ENCODE peak calls at places on chromosomes 1 and 21, in ten cellular contexts. One of them, this sample, is unnamed.

GRCh38 chr1:36968730-36969129 is 65.6 kb downstream of the GRIK3 start:
- DNase-seq in HT1080: no peak
- DNase-seq in stimulated activated CD8-positive, alpha-beta memory T cell treated with anti-CD3 and anti-CD28 coated beads, Interleukin-7, amount 100 ng/mL, for 1 hour: no peak
- DNase-seq in neural crest cell: no peak
- DNase-seq in NCI-H460: no peak
- DNase-seq in epithelial cell of esophagus: no peak
- DNase-seq in NCI-H1092 treated with DMSO at 0.1 percent for 48 hours: peak; percentile 99
- DNase-seq in activated CD4-positive, alpha-beta T cell treated with anti-CD3 and anti-CD28 coated beads for 1 hour: no peak
- DNase-seq in CD4-positive, alpha-beta T cell: no peak
- DNase-seq in colonic mucosa: no peak
- DNase-seq in this sample: no peak

GRCh38 chr1:50308883-50309282 is 114.4 kb downstream of the DMRTA2 start:
- DNase-seq in colonic mucosa: peak; percentile 21
- DNase-seq in CD4-positive, alpha-beta T cell: no peak
- DNase-seq in activated CD4-positive, alpha-beta T cell treated with anti-CD3 and anti-CD28 coated beads for 1 hour: no peak
- DNase-seq in stimulated activated CD8-positive, alpha-beta memory T cell treated with anti-CD3 and anti-CD28 coated beads, Interleukin-7, amount 100 ng/mL, for 1 hour: no peak
- DNase-seq in NCI-H1092 treated with DMSO at 0.1 percent for 48 hours: no peak
- DNase-seq in epithelial cell of esophagus: peak; percentile 59
- DNase-seq in NCI-H460: peak; percentile 24
- DNase-seq in neural crest cell: peak; percentile 16
- DNase-seq in HT1080: peak; percentile 39
- DNase-seq in this sample: no peak

GRCh38 chr1:91851130-91852010 is 34.6 kb downstream of the TGFBR3 start:
- DNase-seq in NCI-H1092 treated with DMSO at 0.1 percent for 48 hours: peak; percentile 87
- DNase-seq in stimulated activated CD8-positive, alpha-beta memory T cell treated with anti-CD3 and anti-CD28 coated beads, Interleukin-7, amount 100 ng/mL, for 1 hour: no peak
- DNase-seq in neural crest cell: no peak
- DNase-seq in epithelial cell of esophagus: peak; percentile 70
- DNase-seq in HT1080: peak; percentile 78
- DNase-seq in CD4-positive, alpha-beta T cell: no peak
- DNase-seq in colonic mucosa: peak; percentile 89
- DNase-seq in activated CD4-positive, alpha-beta T cell treated with anti-CD3 and anti-CD28 coated beads for 1 hour: no peak
- DNase-seq in NCI-H460: peak; percentile 41
- DNase-seq in this sample: peak; percentile 83

GRCh38 chr1:246947255-246947654 is 15.5 kb upstream of the AHCTF1 start:
- DNase-seq in neural crest cell: no peak
- DNase-seq in NCI-H1092 treated with DMSO at 0.1 percent for 48 hours: no peak
- DNase-seq in HT1080: peak; percentile 64
- DNase-seq in CD4-positive, alpha-beta T cell: no peak
- DNase-seq in epithelial cell of esophagus: peak; percentile 19
- DNase-seq in NCI-H460: no peak
- DNase-seq in colonic mucosa: peak; percentile 24
- DNase-seq in activated CD4-positive, alpha-beta T cell treated with anti-CD3 and anti-CD28 coated beads for 1 hour: no peak
- DNase-seq in stimulated activated CD8-positive, alpha-beta memory T cell treated with anti-CD3 and anti-CD28 coated beads, Interleukin-7, amount 100 ng/mL, for 1 hour: no peak
- DNase-seq in this sample: peak; percentile 9

GRCh38 chr1:42807056-42807668 is 9.8 kb upstream of the ERMAP start:
- DNase-seq in neural crest cell: no peak
- DNase-seq in epithelial cell of esophagus: no peak
- DNase-seq in NCI-H460: no peak
- DNase-seq in HT1080: no peak
- DNase-seq in CD4-positive, alpha-beta T cell: no peak
- DNase-seq in colonic mucosa: no peak
- DNase-seq in stimulated activated CD8-positive, alpha-beta memory T cell treated with anti-CD3 and anti-CD28 coated beads, Interleukin-7, amount 100 ng/mL, for 1 hour: no peak
- DNase-seq in NCI-H1092 treated with DMSO at 0.1 percent for 48 hours: no peak
- DNase-seq in activated CD4-positive, alpha-beta T cell treated with anti-CD3 and anti-CD28 coated beads for 1 hour: no peak
- DNase-seq in this sample: no peak

GRCh38 chr1:119542492-119542946 is 35.5 kb downstream of the HSD3B1 start:
- DNase-seq in NCI-H460: no peak
- DNase-seq in NCI-H1092 treated with DMSO at 0.1 percent for 48 hours: no peak
- DNase-seq in epithelial cell of esophagus: peak; percentile 19
- DNase-seq in CD4-positive, alpha-beta T cell: no peak
- DNase-seq in activated CD4-positive, alpha-beta T cell treated with anti-CD3 and anti-CD28 coated beads for 1 hour: no peak
- DNase-seq in colonic mucosa: no peak
- DNase-seq in neural crest cell: no peak
- DNase-seq in HT1080: no peak
- DNase-seq in stimulated activated CD8-positive, alpha-beta memory T cell treated with anti-CD3 and anti-CD28 coated beads, Interleukin-7, amount 100 ng/mL, for 1 hour: no peak
- DNase-seq in this sample: no peak

GRCh38 chr1:35442737-35443136 is 114.5 kb downstream of the KIAA0319L start:
- DNase-seq in epithelial cell of esophagus: peak; percentile 16
- DNase-seq in NCI-H460: no peak
- DNase-seq in neural crest cell: no peak
- DNase-seq in stimulated activated CD8-positive, alpha-beta memory T cell treated with anti-CD3 and anti-CD28 coated beads, Interleukin-7, amount 100 ng/mL, for 1 hour: no peak
- DNase-seq in NCI-H1092 treated with DMSO at 0.1 percent for 48 hours: no peak
- DNase-seq in HT1080: no peak
- DNase-seq in colonic mucosa: no peak
- DNase-seq in activated CD4-positive, alpha-beta T cell treated with anti-CD3 and anti-CD28 coated beads for 1 hour: no peak
- DNase-seq in CD4-positive, alpha-beta T cell: no peak
- DNase-seq in this sample: no peak

GRCh38 chr1:184031127-184032107 is 6.1 kb downstream of the COLGALT2 start:
- DNase-seq in CD4-positive, alpha-beta T cell: no peak
- DNase-seq in epithelial cell of esophagus: no peak
- DNase-seq in HT1080: no peak
- DNase-seq in activated CD4-positive, alpha-beta T cell treated with anti-CD3 and anti-CD28 coated beads for 1 hour: no peak
- DNase-seq in NCI-H460: no peak
- DNase-seq in neural crest cell: no peak
- DNase-seq in colonic mucosa: no peak
- DNase-seq in NCI-H1092 treated with DMSO at 0.1 percent for 48 hours: no peak
- DNase-seq in stimulated activated CD8-positive, alpha-beta memory T cell treated with anti-CD3 and anti-CD28 coated beads, Interleukin-7, amount 100 ng/mL, for 1 hour: no peak
- DNase-seq in this sample: no peak

GRCh38 chr21:41478319-41479177 is 29.4 kb downstream of the TMPRSS2 start:
- DNase-seq in activated CD4-positive, alpha-beta T cell treated with anti-CD3 and anti-CD28 coated beads for 1 hour: no peak
- DNase-seq in colonic mucosa: peak; percentile 69
- DNase-seq in stimulated activated CD8-positive, alpha-beta memory T cell treated with anti-CD3 and anti-CD28 coated beads, Interleukin-7, amount 100 ng/mL, for 1 hour: no peak
- DNase-seq in CD4-positive, alpha-beta T cell: no peak
- DNase-seq in epithelial cell of esophagus: no peak
- DNase-seq in HT1080: no peak
- DNase-seq in NCI-H1092 treated with DMSO at 0.1 percent for 48 hours: no peak
- DNase-seq in neural crest cell: no peak
- DNase-seq in NCI-H460: no peak
- DNase-seq in this sample: no peak

GRCh38 chr1:15418811-15419515 is 9.3 kb downstream of the EFHD2 start:
- DNase-seq in NCI-H1092 treated with DMSO at 0.1 percent for 48 hours: no peak
- DNase-seq in epithelial cell of esophagus: peak; percentile 96
- DNase-seq in colonic mucosa: peak; percentile 63
- DNase-seq in CD4-positive, alpha-beta T cell: no peak
- DNase-seq in HT1080: no peak
- DNase-seq in neural crest cell: no peak
- DNase-seq in NCI-H460: no peak
- DNase-seq in stimulated activated CD8-positive, alpha-beta memory T cell treated with anti-CD3 and anti-CD28 coated beads, Interleukin-7, amount 100 ng/mL, for 1 hour: no peak
- DNase-seq in activated CD4-positive, alpha-beta T cell treated with anti-CD3 and anti-CD28 coated beads for 1 hour: no peak
- DNase-seq in this sample: peak; percentile 47

GRCh38 chr1:145871994-145872411 is 13.1 kb upstream of the PIAS3 start:
- DNase-seq in NCI-H1092 treated with DMSO at 0.1 percent for 48 hours: no peak
- DNase-seq in NCI-H460: no peak
- DNase-seq in CD4-positive, alpha-beta T cell: peak; percentile 50
- DNase-seq in stimulated activated CD8-positive, alpha-beta memory T cell treated with anti-CD3 and anti-CD28 coated beads, Interleukin-7, amount 100 ng/mL, for 1 hour: peak; percentile 7
- DNase-seq in neural crest cell: no peak
- DNase-seq in colonic mucosa: no peak
- DNase-seq in epithelial cell of esophagus: no peak
- DNase-seq in HT1080: no peak
- DNase-seq in activated CD4-positive, alpha-beta T cell treated with anti-CD3 and anti-CD28 coated beads for 1 hour: no peak
- DNase-seq in this sample: peak; percentile 70

GRCh38 chr1:15938628-15939161 is 37.2 kb downstream of the ZBTB17 start:
- DNase-seq in NCI-H1092 treated with DMSO at 0.1 percent for 48 hours: no peak
- DNase-seq in stimulated activated CD8-positive, alpha-beta memory T cell treated with anti-CD3 and anti-CD28 coated beads, Interleukin-7, amount 100 ng/mL, for 1 hour: no peak
- DNase-seq in HT1080: no peak
- DNase-seq in activated CD4-positive, alpha-beta T cell treated with anti-CD3 and anti-CD28 coated beads for 1 hour: no peak
- DNase-seq in neural crest cell: no peak
- DNase-seq in NCI-H460: no peak
- DNase-seq in epithelial cell of esophagus: no peak
- DNase-seq in CD4-positive, alpha-beta T cell: no peak
- DNase-seq in colonic mucosa: no peak
- DNase-seq in this sample: no peak

GRCh38 chr1:29119365-29119929 is 4.3 kb downstream of the TMEM200B start:
- DNase-seq in neural crest cell: no peak
- DNase-seq in CD4-positive, alpha-beta T cell: no peak
- DNase-seq in NCI-H1092 treated with DMSO at 0.1 percent for 48 hours: no peak
- DNase-seq in epithelial cell of esophagus: no peak
- DNase-seq in activated CD4-positive, alpha-beta T cell treated with anti-CD3 and anti-CD28 coated beads for 1 hour: no peak
- DNase-seq in colonic mucosa: no peak
- DNase-seq in NCI-H460: no peak
- DNase-seq in HT1080: no peak
- DNase-seq in stimulated activated CD8-positive, alpha-beta memory T cell treated with anti-CD3 and anti-CD28 coated beads, Interleukin-7, amount 100 ng/mL, for 1 hour: no peak
- DNase-seq in this sample: no peak

GRCh38 chr1:53688703-53689102 is 50.3 kb downstream of the GLIS1 start:
- DNase-seq in NCI-H1092 treated with DMSO at 0.1 percent for 48 hours: no peak
- DNase-seq in neural crest cell: no peak
- DNase-seq in colonic mucosa: no peak
- DNase-seq in activated CD4-positive, alpha-beta T cell treated with anti-CD3 and anti-CD28 coated beads for 1 hour: no peak
- DNase-seq in epithelial cell of esophagus: no peak
- DNase-seq in NCI-H460: no peak
- DNase-seq in HT1080: no peak
- DNase-seq in stimulated activated CD8-positive, alpha-beta memory T cell treated with anti-CD3 and anti-CD28 coated beads, Interleukin-7, amount 100 ng/mL, for 1 hour: no peak
- DNase-seq in CD4-positive, alpha-beta T cell: no peak
- DNase-seq in this sample: no peak

GRCh38 chr1:59290173-59290954 is 6.5 kb upstream of the FGGY start:
- DNase-seq in stimulated activated CD8-positive, alpha-beta memory T cell treated with anti-CD3 and anti-CD28 coated beads, Interleukin-7, amount 100 ng/mL, for 1 hour: no peak
- DNase-seq in activated CD4-positive, alpha-beta T cell treated with anti-CD3 and anti-CD28 coated beads for 1 hour: no peak
- DNase-seq in NCI-H1092 treated with DMSO at 0.1 percent for 48 hours: no peak
- DNase-seq in HT1080: peak; percentile 72
- DNase-seq in neural crest cell: no peak
- DNase-seq in epithelial cell of esophagus: peak; percentile 82
- DNase-seq in colonic mucosa: peak; percentile 41
- DNase-seq in CD4-positive, alpha-beta T cell: no peak
- DNase-seq in NCI-H460: peak; percentile 29
- DNase-seq in this sample: peak; percentile 50

GRCh38 chr1:42422672-42423236 is 33.1 kb downstream of the ZMYND12 start:
- DNase-seq in HT1080: no peak
- DNase-seq in epithelial cell of esophagus: no peak
- DNase-seq in NCI-H1092 treated with DMSO at 0.1 percent for 48 hours: peak; percentile 83
- DNase-seq in NCI-H460: no peak
- DNase-seq in colonic mucosa: no peak
- DNase-seq in CD4-positive, alpha-beta T cell: no peak
- DNase-seq in activated CD4-positive, alpha-beta T cell treated with anti-CD3 and anti-CD28 coated beads for 1 hour: no peak
- DNase-seq in neural crest cell: no peak
- DNase-seq in stimulated activated CD8-positive, alpha-beta memory T cell treated with anti-CD3 and anti-CD28 coated beads, Interleukin-7, amount 100 ng/mL, for 1 hour: no peak
- DNase-seq in this sample: no peak

GRCh38 chr1:116667577-116668105 is at the start of gene IGSF3:
- DNase-seq in CD4-positive, alpha-beta T cell: peak; percentile 44
- DNase-seq in NCI-H460: peak; percentile 54
- DNase-seq in stimulated activated CD8-positive, alpha-beta memory T cell treated with anti-CD3 and anti-CD28 coated beads, Interleukin-7, amount 100 ng/mL, for 1 hour: no peak
- DNase-seq in colonic mucosa: peak; percentile 86
- DNase-seq in activated CD4-positive, alpha-beta T cell treated with anti-CD3 and anti-CD28 coated beads for 1 hour: no peak
- DNase-seq in epithelial cell of esophagus: peak; percentile 83
- DNase-seq in HT1080: peak; percentile 51
- DNase-seq in NCI-H1092 treated with DMSO at 0.1 percent for 48 hours: peak; percentile 58
- DNase-seq in neural crest cell: peak; percentile 62
- DNase-seq in this sample: peak; percentile 90

GRCh38 chr1:43520100-43520828 is 10.4 kb upstream of the PTPRF start:
- DNase-seq in neural crest cell: no peak
- DNase-seq in stimulated activated CD8-positive, alpha-beta memory T cell treated with anti-CD3 and anti-CD28 coated beads, Interleukin-7, amount 100 ng/mL, for 1 hour: no peak
- DNase-seq in epithelial cell of esophagus: no peak
- DNase-seq in HT1080: no peak
- DNase-seq in CD4-positive, alpha-beta T cell: no peak
- DNase-seq in NCI-H1092 treated with DMSO at 0.1 percent for 48 hours: no peak
- DNase-seq in activated CD4-positive, alpha-beta T cell treated with anti-CD3 and anti-CD28 coated beads for 1 hour: no peak
- DNase-seq in colonic mucosa: no peak
- DNase-seq in NCI-H460: no peak
- DNase-seq in this sample: no peak

GRCh38 chr1:109214695-109215623 is 1.2 kb downstream of the SARS1 start:
- DNase-seq in CD4-positive, alpha-beta T cell: no peak
- DNase-seq in neural crest cell: no peak
- DNase-seq in colonic mucosa: peak; percentile 66
- DNase-seq in stimulated activated CD8-positive, alpha-beta memory T cell treated with anti-CD3 and anti-CD28 coated beads, Interleukin-7, amount 100 ng/mL, for 1 hour: no peak
- DNase-seq in NCI-H1092 treated with DMSO at 0.1 percent for 48 hours: peak; percentile 40
- DNase-seq in epithelial cell of esophagus: peak; percentile 88
- DNase-seq in HT1080: peak; percentile 63
- DNase-seq in NCI-H460: peak; percentile 91
- DNase-seq in activated CD4-positive, alpha-beta T cell treated with anti-CD3 and anti-CD28 coated beads for 1 hour: no peak
- DNase-seq in this sample: no peak

GRCh38 chr1:23601104-23601967 is 42.0 kb upstream of the ID3 start:
- DNase-seq in HT1080: no peak
- DNase-seq in CD4-positive, alpha-beta T cell: no peak
- DNase-seq in NCI-H460: no peak
- DNase-seq in neural crest cell: no peak
- DNase-seq in colonic mucosa: no peak
- DNase-seq in stimulated activated CD8-positive, alpha-beta memory T cell treated with anti-CD3 and anti-CD28 coated beads, Interleukin-7, amount 100 ng/mL, for 1 hour: no peak
- DNase-seq in NCI-H1092 treated with DMSO at 0.1 percent for 48 hours: no peak
- DNase-seq in epithelial cell of esophagus: no peak
- DNase-seq in activated CD4-positive, alpha-beta T cell treated with anti-CD3 and anti-CD28 coated beads for 1 hour: no peak
- DNase-seq in this sample: no peak

GRCh38 chr1:24562625-24563024 is 6.7 kb downstream of the NCMAP start:
- DNase-seq in neural crest cell: no peak
- DNase-seq in NCI-H1092 treated with DMSO at 0.1 percent for 48 hours: peak; percentile 20
- DNase-seq in epithelial cell of esophagus: peak; percentile 54
- DNase-seq in NCI-H460: no peak
- DNase-seq in colonic mucosa: peak; percentile 56
- DNase-seq in stimulated activated CD8-positive, alpha-beta memory T cell treated with anti-CD3 and anti-CD28 coated beads, Interleukin-7, amount 100 ng/mL, for 1 hour: no peak
- DNase-seq in CD4-positive, alpha-beta T cell: no peak
- DNase-seq in activated CD4-positive, alpha-beta T cell treated with anti-CD3 and anti-CD28 coated beads for 1 hour: no peak
- DNase-seq in HT1080: no peak
- DNase-seq in this sample: peak; percentile 46

GRCh38 chr1:45954401-45954847 is 151.0 kb downstream of the MAST2 start:
- DNase-seq in NCI-H1092 treated with DMSO at 0.1 percent for 48 hours: no peak
- DNase-seq in epithelial cell of esophagus: peak; percentile 72
- DNase-seq in HT1080: peak; percentile 47
- DNase-seq in stimulated activated CD8-positive, alpha-beta memory T cell treated with anti-CD3 and anti-CD28 coated beads, Interleukin-7, amount 100 ng/mL, for 1 hour: no peak
- DNase-seq in colonic mucosa: peak; percentile 37
- DNase-seq in neural crest cell: no peak
- DNase-seq in CD4-positive, alpha-beta T cell: no peak
- DNase-seq in NCI-H460: no peak
- DNase-seq in activated CD4-positive, alpha-beta T cell treated with anti-CD3 and anti-CD28 coated beads for 1 hour: no peak
- DNase-seq in this sample: no peak

GRCh38 chr1:234533975-234534876 is 55.2 kb upstream of the TARBP1 start:
- DNase-seq in activated CD4-positive, alpha-beta T cell treated with anti-CD3 and anti-CD28 coated beads for 1 hour: no peak
- DNase-seq in NCI-H1092 treated with DMSO at 0.1 percent for 48 hours: peak; percentile 80
- DNase-seq in neural crest cell: no peak
- DNase-seq in stimulated activated CD8-positive, alpha-beta memory T cell treated with anti-CD3 and anti-CD28 coated beads, Interleukin-7, amount 100 ng/mL, for 1 hour: no peak
- DNase-seq in CD4-positive, alpha-beta T cell: no peak
- DNase-seq in epithelial cell of esophagus: peak; percentile 95
- DNase-seq in colonic mucosa: peak; percentile 79
- DNase-seq in HT1080: no peak
- DNase-seq in NCI-H460: no peak
- DNase-seq in this sample: peak; percentile 72

GRCh38 chr1:212700892-212701819 is 1.5 kb upstream of the BATF3 start:
- DNase-seq in NCI-H1092 treated with DMSO at 0.1 percent for 48 hours: peak; percentile 13
- DNase-seq in activated CD4-positive, alpha-beta T cell treated with anti-CD3 and anti-CD28 coated beads for 1 hour: no peak
- DNase-seq in colonic mucosa: peak; percentile 43
- DNase-seq in CD4-positive, alpha-beta T cell: no peak
- DNase-seq in neural crest cell: peak; percentile 45
- DNase-seq in NCI-H460: peak; percentile 38
- DNase-seq in stimulated activated CD8-positive, alpha-beta memory T cell treated with anti-CD3 and anti-CD28 coated beads, Interleukin-7, amount 100 ng/mL, for 1 hour: no peak
- DNase-seq in HT1080: peak; percentile 37
- DNase-seq in epithelial cell of esophagus: peak; percentile 14
- DNase-seq in this sample: peak; percentile 66

GRCh38 chr1:61079898-61080336 is 2.4 kb upstream of the NFIA start:
- DNase-seq in HT1080: no peak
- DNase-seq in epithelial cell of esophagus: peak; percentile 75
- DNase-seq in stimulated activated CD8-positive, alpha-beta memory T cell treated with anti-CD3 and anti-CD28 coated beads, Interleukin-7, amount 100 ng/mL, for 1 hour: no peak
- DNase-seq in NCI-H1092 treated with DMSO at 0.1 percent for 48 hours: peak; percentile 46
- DNase-seq in NCI-H460: peak; percentile 76
- DNase-seq in activated CD4-positive, alpha-beta T cell treated with anti-CD3 and anti-CD28 coated beads for 1 hour: no peak
- DNase-seq in CD4-positive, alpha-beta T cell: no peak
- DNase-seq in neural crest cell: peak; percentile 38
- DNase-seq in colonic mucosa: peak; percentile 83
- DNase-seq in this sample: peak; percentile 81

GRCh38 chr1:8889925-8890785 is 11.7 kb upstream of the ENO1 start:
- DNase-seq in NCI-H460: peak; percentile 83
- DNase-seq in stimulated activated CD8-positive, alpha-beta memory T cell treated with anti-CD3 and anti-CD28 coated beads, Interleukin-7, amount 100 ng/mL, for 1 hour: no peak
- DNase-seq in activated CD4-positive, alpha-beta T cell treated with anti-CD3 and anti-CD28 coated beads for 1 hour: no peak
- DNase-seq in colonic mucosa: peak; percentile 53
- DNase-seq in CD4-positive, alpha-beta T cell: no peak
- DNase-seq in epithelial cell of esophagus: peak; percentile 79
- DNase-seq in HT1080: peak; percentile 91
- DNase-seq in neural crest cell: no peak
- DNase-seq in NCI-H1092 treated with DMSO at 0.1 percent for 48 hours: peak; percentile 68
- DNase-seq in this sample: peak; percentile 48

GRCh38 chr1:180580237-180580636 is 21.5 kb downstream of the OVAAL start:
- DNase-seq in activated CD4-positive, alpha-beta T cell treated with anti-CD3 and anti-CD28 coated beads for 1 hour: no peak
- DNase-seq in HT1080: peak; percentile 23
- DNase-seq in colonic mucosa: no peak
- DNase-seq in neural crest cell: peak; percentile 6
- DNase-seq in epithelial cell of esophagus: peak; percentile 82
- DNase-seq in NCI-H1092 treated with DMSO at 0.1 percent for 48 hours: peak; percentile 27
- DNase-seq in CD4-positive, alpha-beta T cell: no peak
- DNase-seq in stimulated activated CD8-positive, alpha-beta memory T cell treated with anti-CD3 and anti-CD28 coated beads, Interleukin-7, amount 100 ng/mL, for 1 hour: no peak
- DNase-seq in NCI-H460: no peak
- DNase-seq in this sample: no peak

GRCh38 chr1:150562384-150563339 is 13.5 kb downstream of the ADAMTSL4 start:
- DNase-seq in epithelial cell of esophagus: peak; percentile 53
- DNase-seq in CD4-positive, alpha-beta T cell: peak; percentile 76
- DNase-seq in HT1080: no peak
- DNase-seq in colonic mucosa: peak; percentile 67
- DNase-seq in activated CD4-positive, alpha-beta T cell treated with anti-CD3 and anti-CD28 coated beads for 1 hour: peak; percentile 53
- DNase-seq in neural crest cell: no peak
- DNase-seq in NCI-H1092 treated with DMSO at 0.1 percent for 48 hours: no peak
- DNase-seq in NCI-H460: no peak
- DNase-seq in stimulated activated CD8-positive, alpha-beta memory T cell treated with anti-CD3 and anti-CD28 coated beads, Interleukin-7, amount 100 ng/mL, for 1 hour: no peak
- DNase-seq in this sample: peak; percentile 77

This sample was measured in mucosa of descending colon.